ENCODE peak calls at places on chromosomes 16 and 17, in seven cellular contexts. H is neuronal stem cell, Y is IMR-90, O is mesendoderm, S is trophoblast cell, L is H1, R is H9. W is an unnamed sample. For H3K4me1, the result is how much of the 10 kb centered on the place peaks cover.

GRCh38 chr16:68369697-68370096 is 58.9 kb downstream of the PRMT7 start:
- DNase-seq in H (no peak), Y (no peak), O (no peak), S (no peak), L (no peak), R (no peak), W (no peak)

GRCh38 chr16:77213542-77214108 is 14.4 kb downstream of the SYCE1L start:
- DNase-seq in H (no peak), Y (peak), O (no peak), S (peak), L (no peak), R (no peak), W (peak)

GRCh38 chr17:21370430-21370829 is 5.7 kb upstream of the KCNJ12 start:
- DNase-seq in H (peak), Y (no peak), O (peak), S (no peak), L (no peak), R (no peak), W (peak)

GRCh38 chr17:30576326-30576861 is 99.2 kb downstream of the GOSR1 start:
- DNase-seq in H (no peak), Y (no peak), O (no peak), S (no peak), L (no peak), R (peak), W (no peak)

GRCh38 chr17:65307366-65308316 is 170.5 kb downstream of the RGS9 start:
- DNase-seq in H (no peak), Y (no peak), O (no peak), S (no peak), L (no peak), R (no peak), W (no peak)

GRCh38 chr16:27424772-27425498 is 23.0 kb downstream of the IL21R start:
- DNase-seq in H (no peak), Y (no peak), O (no peak), S (no peak), L (no peak), R (peak), W (no peak)

GRCh38 chr17:22692801-22693171 is 1000.5 kb downstream of the KCNJ18 start:
- DNase-seq in H (no peak), Y (no peak), O (no peak), S (no peak), L (no peak), R (no peak), W (no peak)

GRCh38 chr17:2398655-2399571 is 1.9 kb downstream of the MNT start:
- DNase-seq in H (peak), Y (peak), O (peak), S (peak), L (peak), R (peak), W (peak)

GRCh38 chr17:57940653-57941329 is 14.4 kb downstream of the CUEDC1 start:
- DNase-seq in H (no peak), Y (no peak), O (no peak), S (no peak), L (no peak), R (no peak), W (no peak)

GRCh38 chr16:29148867-29149272 is 164.0 kb downstream of the LAT start:
- DNase-seq in H (no peak), Y (no peak), O (no peak), S (no peak), L (no peak), R (no peak), W (no peak)

GRCh38 chr16:77404823-77405222 is 30.0 kb downstream of the ADAMTS18 start:
- DNase-seq in H (no peak), Y (no peak), O (peak), S (no peak), L (no peak), R (no peak), W (no peak)

GRCh38 chr17:39714234-39714633 is 14.4 kb downstream of the ERBB2 start:
- DNase-seq in H (no peak), Y (no peak), O (no peak), S (no peak), L (no peak), R (no peak), W (no peak)

GRCh38 chr16:85601730-85602401 is 11.3 kb upstream of the GSE1 start:
- DNase-seq in H (no peak), Y (peak), O (peak), S (peak), L (peak), R (no peak), W (peak)

GRCh38 chr17:2695961-2696760 is 15.4 kb downstream of the CLUH start:
- DNase-seq in H (no peak), Y (no peak), O (no peak), S (no peak), L (no peak), R (no peak), W (no peak)

GRCh38 chr17:35799942-35800341 is 4.5 kb upstream of the MMP28 start:
- DNase-seq in H (no peak), Y (no peak), O (no peak), S (no peak), L (no peak), R (no peak), W (no peak)

GRCh38 chr16:87552772-87553171 is 49.5 kb upstream of the JPH3 start:
- DNase-seq in H (no peak), Y (no peak), O (peak), S (peak), L (no peak), R (no peak), W (peak)

GRCh38 chr16:87297918-87298631 is 19.1 kb downstream of the C16orf95 start:
- DNase-seq in H (peak), Y (peak), O (peak), S (peak), L (peak), R (peak), W (peak)

GRCh38 chr17:64060331-64060730 is 39.9 kb upstream of the ICAM2 start:
- DNase-seq in H (no peak), Y (no peak), O (peak), S (no peak), L (no peak), R (no peak), W (no peak)

GRCh38 chr17:45246861-45247428 is 14.9 kb downstream of the SPATA32 start:
- DNase-seq in H (peak), Y (peak), O (peak), S (peak), L (peak), R (peak), W (peak)

GRCh38 chr17:45935710-45936509 is 41.6 kb downstream of the MAPT start:
- DNase-seq in H (no peak), Y (no peak), O (no peak), S (no peak), L (no peak), R (no peak), W (no peak)

GRCh38 chr17:7929158-7930029 is at the start of gene KCNAB3:
- DNase-seq in H (peak), Y (peak), O (peak), S (peak), L (peak), R (peak), W (peak)

GRCh38 chr16:10523025-10523424 is 57.4 kb downstream of the EMP2 start:
- DNase-seq in H (no peak), Y (no peak), O (no peak), S (no peak), L (no peak), R (no peak), W (no peak)

GRCh38 chr17:40819528-40820125 is 2.8 kb downstream of the KRT10 start:
- DNase-seq in H (no peak), Y (peak), O (peak), S (peak), L (no peak), R (no peak), W (peak)

GRCh38 chr17:17886747-17887146 is 50.0 kb upstream of the SREBF1 start:
- DNase-seq in H (no peak), Y (no peak), O (no peak), S (no peak), L (no peak), R (no peak), W (no peak)

GRCh38 chr17:69761767-69762321 is 313.2 kb upstream of the KCNJ16 start:
- DNase-seq in H (no peak), Y (peak), O (peak), S (peak), L (no peak), R (no peak), W (peak)

GRCh38 chr17:50501054-50501453 is 7.2 kb upstream of the MYCBPAP start:
- DNase-seq in H (no peak), Y (no peak), O (peak), S (peak), L (no peak), R (no peak), W (no peak)

GRCh38 chr17:45218895-45219661 is 2.6 kb upstream of the FMNL1 start:
- DNase-seq in H (peak), Y (peak), O (peak), S (peak), L (peak), R (peak), W (peak)

GRCh38 chr17:21043296-21044232 is 753 bp upstream of the USP22 start:
- DNase-seq in H (no peak), Y (peak), O (peak), S (peak), L (peak), R (peak), W (peak)

GRCh38 chr16:77732241-77732946 is 10.1 kb downstream of the NUDT7 start:
- DNase-seq in H (no peak), Y (peak), O (no peak), S (peak), L (no peak), R (no peak), W (peak)

DNA sequence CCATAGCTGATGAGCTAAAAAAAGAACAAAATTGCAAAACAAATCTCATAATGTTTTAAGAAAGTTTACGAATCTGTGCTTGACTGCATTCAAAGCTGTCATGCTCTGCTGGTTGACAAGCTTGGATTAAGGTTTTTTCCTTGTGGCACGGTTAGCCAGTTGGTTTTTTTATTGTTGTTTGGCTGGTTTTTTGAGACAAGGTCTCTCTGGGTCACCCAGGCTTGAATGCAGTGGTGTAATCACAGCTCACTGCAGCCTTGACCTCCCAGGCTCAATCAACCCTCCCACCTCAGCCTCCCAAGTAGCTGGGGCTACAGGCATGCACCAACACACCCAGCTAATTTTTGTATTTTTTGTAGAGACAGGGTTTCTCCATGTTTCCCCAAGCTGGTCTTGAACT is 45.7 kb downstream of the PHKB start:
- DNase-seq in H (no peak), Y (no peak), O (no peak), S (no peak), L (no peak), R (no peak), W (no peak)
- H3K18ac ChIP-seq in H (no peak), Y (no peak), O (no peak), S (no peak), L (no peak), R (no peak), W (no peak)

DNA sequence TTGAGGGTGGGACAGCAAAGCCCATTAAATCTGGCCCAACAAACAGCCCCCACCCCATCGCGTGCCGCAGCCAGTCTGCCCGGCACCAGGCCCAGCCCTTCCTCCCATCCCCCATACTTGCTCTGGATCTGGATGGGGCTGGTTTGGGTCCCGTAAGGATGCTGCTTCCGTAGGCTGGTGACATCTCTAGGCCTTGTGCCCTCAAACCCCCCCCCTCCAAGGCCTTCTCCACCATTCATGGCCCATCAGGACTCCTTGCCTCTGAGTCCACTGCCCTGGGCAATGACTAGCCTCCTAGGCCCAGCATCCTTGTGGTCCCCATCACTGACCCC is 844 bp upstream of the FAM83G start:
- DNase-seq in H (no peak), Y (no peak), O (no peak), S (no peak), L (no peak), R (no peak), W (no peak)
- H3K4me2 ChIP-seq in H (no peak), Y (no peak), O (no peak), S (peak), L (peak), R (no peak), W (no peak)

DNA sequence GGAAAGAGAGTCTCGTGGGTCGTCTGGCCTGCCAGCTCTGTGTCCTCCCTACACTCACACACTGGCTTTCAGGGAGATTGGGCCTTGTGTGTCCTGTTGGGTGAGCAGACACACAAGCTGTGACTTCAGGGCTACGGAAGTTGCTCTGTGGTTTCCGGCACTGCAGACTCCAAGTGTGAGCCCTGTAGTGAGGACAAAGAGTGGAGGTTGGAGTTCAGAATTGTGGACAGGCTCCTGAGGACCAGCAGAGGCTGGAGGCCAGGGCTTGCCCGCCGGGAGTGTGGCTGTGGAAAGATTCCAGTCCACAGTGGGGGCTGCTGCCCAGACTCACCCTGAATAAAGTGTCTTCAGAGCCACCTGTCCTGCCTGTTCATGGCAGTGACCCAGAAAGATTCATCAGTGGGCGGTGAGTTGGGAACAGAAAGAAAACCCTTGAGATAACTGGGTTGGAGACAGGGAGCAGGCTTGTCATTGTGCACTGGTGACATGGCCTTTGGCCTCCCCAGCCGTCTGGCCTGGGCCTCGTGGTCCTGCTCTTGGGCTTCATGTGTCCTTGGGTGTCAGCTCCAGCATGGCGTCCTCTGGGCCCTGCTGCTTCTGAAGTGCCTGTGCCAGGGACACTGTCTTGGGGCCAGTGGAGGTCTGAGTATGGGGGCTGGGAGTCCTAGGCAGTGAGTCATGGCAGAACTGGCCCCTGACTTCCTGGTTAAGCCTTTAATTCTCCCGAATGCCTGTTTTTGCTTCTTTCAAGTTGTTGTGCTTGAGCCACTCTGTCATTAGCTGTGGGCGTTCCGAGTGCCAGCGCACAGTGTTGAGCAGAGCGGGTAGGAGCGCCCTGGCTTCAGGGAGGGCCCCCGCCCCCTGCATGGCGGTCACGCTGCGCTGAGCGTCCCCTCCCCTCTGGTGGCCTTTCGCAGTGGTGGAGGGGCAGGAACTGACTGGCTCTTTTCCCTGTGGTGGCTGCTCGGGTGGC is 19.9 kb upstream of the ZNF750 start:
- DNase-seq in H (no peak), Y (peak), O (peak), S (peak), L (no peak), R (no peak), W (peak)
- H3K4me1 ChIP-seq in H (under half), Y (under half), O (under half), S (half or more), L (under half), R (under half), W (under half)

GRCh38 chr17:72535779-72536178 is 415.0 kb downstream of the SOX9 start:
- DNase-seq in H (no peak), Y (no peak), O (no peak), S (no peak), L (no peak), R (no peak), W (no peak)

GRCh38 chr17:72534265-72534664 is 413.4 kb downstream of the SOX9 start:
- DNase-seq in H (no peak), Y (no peak), O (no peak), S (no peak), L (no peak), R (no peak), W (no peak)

GRCh38 chr17:72534776-72535175 is 414.0 kb downstream of the SOX9 start:
- DNase-seq in H (no peak), Y (no peak), O (no peak), S (no peak), L (no peak), R (no peak), W (no peak)

GRCh38 chr17:72536788-72537187 is 416.0 kb downstream of the SOX9 start:
- DNase-seq in H (no peak), Y (no peak), O (no peak), S (no peak), L (no peak), R (no peak), W (no peak)

DNA sequence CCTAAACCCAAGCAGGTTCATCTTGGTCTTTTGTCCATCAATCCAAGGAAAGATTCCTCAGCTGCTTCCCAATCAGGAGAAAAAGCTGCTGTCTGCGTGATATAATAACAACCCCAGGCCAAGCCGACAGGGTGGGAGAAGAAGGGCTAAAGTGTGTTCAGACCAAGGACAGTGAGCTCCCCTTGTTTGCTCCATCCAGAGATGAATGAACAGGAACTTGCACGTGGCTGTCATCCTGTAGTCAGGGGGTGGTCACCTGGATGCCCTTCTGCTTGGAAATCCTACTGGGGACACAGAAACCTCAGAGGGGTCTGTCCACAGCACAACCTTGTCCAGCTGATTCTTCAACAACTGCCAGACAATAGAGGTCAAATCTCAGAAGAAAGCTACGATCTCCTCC is 414.5 kb downstream of the SOX9 start:
- DNase-seq in H (no peak), Y (no peak), O (no peak), S (no peak), L (no peak), R (no peak), W (no peak)
- H3K18ac ChIP-seq in H (peak), Y (no peak), O (no peak), S (no peak), L (no peak), R (no peak), W (no peak)

GRCh38 chr16:80230328-80231117 is 310.3 kb upstream of the DYNLRB2 start:
- DNase-seq in H (no peak), Y (peak), O (no peak), S (no peak), L (no peak), R (no peak), W (no peak)
- H3K4me2 ChIP-seq in H (no peak), Y (peak), O (no peak), S (no peak), L (no peak), R (no peak), W (no peak)